ENCODE peak calls at places on chromosomes 3 and 15, in five cellular contexts. One of them, this sample, is unnamed.

GRCh38 chr15:89400121-89400996 is 65.7 kb upstream of the POLG start:
- DNase-seq in brain microvascular endothelial cell: no peak
- DNase-seq in ovary: no peak
- DNase-seq in WERI-Rb-1: peak; percentile 66
- DNase-seq in small intestine: no peak
- DNase-seq in this sample: peak; percentile 51

GRCh38 chr3:35088943-35089342 is 550.4 kb upstream of the ARPP21 start:
- DNase-seq in brain microvascular endothelial cell: no peak
- DNase-seq in ovary: no peak
- DNase-seq in WERI-Rb-1: no peak
- DNase-seq in small intestine: no peak
- DNase-seq in this sample: no peak

GRCh38 chr15:59609730-59610712 is 1.6 kb upstream of the GCNT3 start:
- DNase-seq in brain microvascular endothelial cell: no peak
- DNase-seq in ovary: no peak
- DNase-seq in WERI-Rb-1: no peak
- DNase-seq in small intestine: peak; percentile 49
- DNase-seq in this sample: peak; percentile 20

GRCh38 chr3:29426302-29427226 is 145.7 kb downstream of the RBMS3 start:
- DNase-seq in brain microvascular endothelial cell: no peak
- DNase-seq in ovary: no peak
- DNase-seq in WERI-Rb-1: no peak
- DNase-seq in small intestine: no peak
- DNase-seq in this sample: no peak

GRCh38 chr3:159941043-159941994 is 47.3 kb upstream of the IL12A start:
- DNase-seq in brain microvascular endothelial cell: no peak
- DNase-seq in ovary: no peak
- DNase-seq in WERI-Rb-1: no peak
- DNase-seq in small intestine: no peak
- DNase-seq in this sample: no peak

GRCh38 chr3:111999924-112000835 is 1.5 kb downstream of the TAGLN3 start:
- DNase-seq in brain microvascular endothelial cell: no peak
- DNase-seq in ovary: no peak
- DNase-seq in WERI-Rb-1: no peak
- DNase-seq in small intestine: no peak
- DNase-seq in this sample: no peak

GRCh38 chr15:31892513-31892912 is 137.8 kb upstream of the CHRNA7 start:
- DNase-seq in brain microvascular endothelial cell: no peak
- DNase-seq in ovary: no peak
- DNase-seq in WERI-Rb-1: no peak
- DNase-seq in small intestine: no peak
- DNase-seq in this sample: no peak

GRCh38 chr15:26667222-26667988 is 105.5 kb downstream of the GABRB3 start:
- DNase-seq in brain microvascular endothelial cell: no peak
- DNase-seq in ovary: no peak
- DNase-seq in WERI-Rb-1: no peak
- DNase-seq in small intestine: no peak
- DNase-seq in this sample: no peak

GRCh38 chr3:186798239-186798638 is 8.0 kb downstream of the RFC4 start:
- DNase-seq in brain microvascular endothelial cell: no peak
- DNase-seq in ovary: no peak
- DNase-seq in WERI-Rb-1: no peak
- DNase-seq in small intestine: no peak
- DNase-seq in this sample: no peak

GRCh38 chr3:36496734-36497133 is 116.4 kb downstream of the STAC start:
- DNase-seq in brain microvascular endothelial cell: no peak
- DNase-seq in ovary: no peak
- DNase-seq in WERI-Rb-1: no peak
- DNase-seq in small intestine: no peak
- DNase-seq in this sample: no peak

GRCh38 chr15:54619180-54619579 is 577.6 kb downstream of the RSL24D1 start:
- DNase-seq in brain microvascular endothelial cell: no peak
- DNase-seq in ovary: no peak
- DNase-seq in WERI-Rb-1: no peak
- DNase-seq in small intestine: peak; percentile 96
- DNase-seq in this sample: no peak

GRCh38 chr15:25236861-25237155 is 202.0 kb downstream of the UBE3A start:
- DNase-seq in brain microvascular endothelial cell: no peak
- DNase-seq in ovary: no peak
- DNase-seq in WERI-Rb-1: no peak
- DNase-seq in small intestine: no peak
- DNase-seq in this sample: no peak

GRCh38 chr15:36738817-36739216 is 159.4 kb downstream of the CDIN1 start:
- DNase-seq in brain microvascular endothelial cell: no peak
- DNase-seq in ovary: no peak
- DNase-seq in WERI-Rb-1: no peak
- DNase-seq in small intestine: no peak
- DNase-seq in this sample: no peak

GRCh38 chr15:28884151-28884940 is 1.4 kb upstream of the APBA2 start:
- DNase-seq in brain microvascular endothelial cell: no peak
- DNase-seq in ovary: no peak
- DNase-seq in WERI-Rb-1: no peak
- DNase-seq in small intestine: no peak
- DNase-seq in this sample: no peak

GRCh38 chr15:28887344-28888174 is 1.8 kb downstream of the APBA2 start:
- DNase-seq in brain microvascular endothelial cell: no peak
- DNase-seq in ovary: no peak
- DNase-seq in WERI-Rb-1: no peak
- DNase-seq in small intestine: no peak
- DNase-seq in this sample: no peak

GRCh38 chr15:28885289-28885629 is 515 bp upstream of the APBA2 start:
- DNase-seq in brain microvascular endothelial cell: no peak
- DNase-seq in ovary: no peak
- DNase-seq in WERI-Rb-1: no peak
- DNase-seq in small intestine: no peak
- DNase-seq in this sample: no peak

GRCh38 chr15:28886431-28887343 is 913 bp downstream of the APBA2 start:
- DNase-seq in brain microvascular endothelial cell: no peak
- DNase-seq in ovary: no peak
- DNase-seq in WERI-Rb-1: no peak
- DNase-seq in small intestine: no peak
- DNase-seq in this sample: no peak

GRCh38 chr15:28885630-28886430 is at the start of gene APBA2:
- DNase-seq in brain microvascular endothelial cell: peak; percentile 18
- DNase-seq in ovary: no peak
- DNase-seq in WERI-Rb-1: peak; percentile 56
- DNase-seq in small intestine: no peak
- DNase-seq in this sample: peak; percentile 50
- H3K4me3 ChIP-seq in brain microvascular endothelial cell: peak within 1 kb of the TSS; percentile 61
- H3K4me3 ChIP-seq in ovary: no peak within 1 kb of the TSS
- H3K4me3 ChIP-seq in WERI-Rb-1: peak within 1 kb of the TSS; percentile 75
- H3K4me3 ChIP-seq in small intestine: peak within 1 kb of the TSS; percentile 43
- H3K4me3 ChIP-seq in this sample: peak within 1 kb of the TSS; percentile 58

GRCh38 chr3:49601358-49602048 is 47.2 kb downstream of the BSN start:
- DNase-seq in brain microvascular endothelial cell: no peak
- DNase-seq in ovary: no peak
- DNase-seq in WERI-Rb-1: no peak
- DNase-seq in small intestine: no peak
- DNase-seq in this sample: peak; percentile 21

GRCh38 chr3:49606427-49606826 is 52.1 kb downstream of the BSN start:
- DNase-seq in brain microvascular endothelial cell: no peak
- DNase-seq in ovary: no peak
- DNase-seq in WERI-Rb-1: no peak
- DNase-seq in small intestine: no peak
- DNase-seq in this sample: no peak

GRCh38 chr3:49602877-49603411 is 48.7 kb downstream of the BSN start:
- DNase-seq in brain microvascular endothelial cell: no peak
- DNase-seq in ovary: no peak
- DNase-seq in WERI-Rb-1: no peak
- DNase-seq in small intestine: peak; percentile 13
- DNase-seq in this sample: peak; percentile 38

GRCh38 chr3:49600781-49601180 is 46.5 kb downstream of the BSN start:
- DNase-seq in brain microvascular endothelial cell: no peak
- DNase-seq in ovary: no peak
- DNase-seq in WERI-Rb-1: no peak
- DNase-seq in small intestine: no peak
- DNase-seq in this sample: no peak

DNA sequence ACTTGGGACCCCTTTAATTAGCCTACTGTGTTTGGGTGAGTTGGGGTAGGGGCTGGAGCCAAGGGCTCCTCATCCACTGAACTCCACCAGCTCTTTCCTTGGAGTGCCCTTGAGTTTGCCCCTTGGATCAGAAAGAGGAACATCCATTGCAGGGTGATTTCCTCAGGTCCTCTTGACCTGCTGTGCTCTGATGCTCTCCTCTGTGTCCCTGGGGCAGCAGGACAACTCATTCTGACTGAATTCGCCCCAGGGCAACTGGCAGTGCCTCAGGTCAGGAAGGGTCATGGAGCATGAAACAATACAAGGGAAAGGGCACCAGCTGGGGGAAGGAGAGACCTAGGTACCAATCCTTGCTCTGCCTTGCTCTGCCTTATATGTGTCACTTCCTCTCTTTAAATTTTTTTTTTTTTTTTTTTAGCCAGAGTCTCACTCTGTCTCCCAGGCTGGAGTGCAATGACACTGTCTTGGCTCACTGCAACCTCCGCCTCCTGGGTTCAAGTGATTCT is 47.8 kb downstream of the BSN start:
- DNase-seq in brain microvascular endothelial cell: no peak
- DNase-seq in ovary: no peak
- DNase-seq in WERI-Rb-1: no peak
- DNase-seq in small intestine: no peak
- DNase-seq in this sample: peak; percentile 52
- H3K36me3 ChIP-seq in brain microvascular endothelial cell: no peaks in the 10 kb centered on the region
- H3K36me3 ChIP-seq in ovary: no peaks in the 10 kb centered on the region
- H3K36me3 ChIP-seq in WERI-Rb-1: no peaks in the 10 kb centered on the region
- H3K36me3 ChIP-seq in small intestine: no peaks in the 10 kb centered on the region
- H3K36me3 ChIP-seq in this sample: no peaks in the 10 kb centered on the region

DNA sequence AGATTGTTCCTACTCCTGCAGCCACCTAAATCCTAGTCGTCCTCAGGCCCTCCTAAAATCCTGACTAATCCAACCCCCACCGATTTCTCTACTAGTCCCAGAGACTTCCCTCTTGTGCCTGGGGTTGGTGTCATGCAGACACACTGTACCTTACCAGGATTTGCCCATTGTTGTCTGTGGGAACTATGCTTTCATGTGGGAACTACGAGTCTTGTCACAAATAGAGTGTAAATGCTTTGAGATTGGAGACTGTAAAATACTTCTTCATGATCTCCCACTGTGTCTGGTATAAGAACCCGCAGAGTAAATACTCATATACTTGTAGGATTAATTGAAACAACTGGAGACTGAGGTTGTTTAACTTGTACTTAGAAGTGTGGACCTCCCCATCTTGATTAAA is 11.2 kb downstream of the B3GNT5 start:
- DNase-seq in brain microvascular endothelial cell: no peak
- DNase-seq in ovary: no peak
- DNase-seq in WERI-Rb-1: no peak
- DNase-seq in small intestine: peak; percentile 35
- DNase-seq in this sample: no peak
- H3K4me3 ChIP-seq in brain microvascular endothelial cell: no peak overlapping the region
- H3K4me3 ChIP-seq in ovary: no peak overlapping the region
- H3K4me3 ChIP-seq in WERI-Rb-1: no peak overlapping the region
- H3K4me3 ChIP-seq in small intestine: no peak overlapping the region
- H3K4me3 ChIP-seq in this sample: no peak overlapping the region

GRCh38 chr15:75872400-75872990 is 29.2 kb downstream of the UBE2Q2 start:
- DNase-seq in brain microvascular endothelial cell: no peak
- DNase-seq in ovary: no peak
- DNase-seq in WERI-Rb-1: no peak
- DNase-seq in small intestine: no peak
- DNase-seq in this sample: no peak
- H3K36me3 ChIP-seq in brain microvascular endothelial cell: peaks cover 18% of the 10 kb centered on the region
- H3K36me3 ChIP-seq in ovary: no peaks in the 10 kb centered on the region
- H3K36me3 ChIP-seq in WERI-Rb-1: peaks cover 42% of the 10 kb centered on the region
- H3K36me3 ChIP-seq in small intestine: peaks cover 2% of the 10 kb centered on the region
- H3K36me3 ChIP-seq in this sample: peaks cover 29% of the 10 kb centered on the region

DNA sequence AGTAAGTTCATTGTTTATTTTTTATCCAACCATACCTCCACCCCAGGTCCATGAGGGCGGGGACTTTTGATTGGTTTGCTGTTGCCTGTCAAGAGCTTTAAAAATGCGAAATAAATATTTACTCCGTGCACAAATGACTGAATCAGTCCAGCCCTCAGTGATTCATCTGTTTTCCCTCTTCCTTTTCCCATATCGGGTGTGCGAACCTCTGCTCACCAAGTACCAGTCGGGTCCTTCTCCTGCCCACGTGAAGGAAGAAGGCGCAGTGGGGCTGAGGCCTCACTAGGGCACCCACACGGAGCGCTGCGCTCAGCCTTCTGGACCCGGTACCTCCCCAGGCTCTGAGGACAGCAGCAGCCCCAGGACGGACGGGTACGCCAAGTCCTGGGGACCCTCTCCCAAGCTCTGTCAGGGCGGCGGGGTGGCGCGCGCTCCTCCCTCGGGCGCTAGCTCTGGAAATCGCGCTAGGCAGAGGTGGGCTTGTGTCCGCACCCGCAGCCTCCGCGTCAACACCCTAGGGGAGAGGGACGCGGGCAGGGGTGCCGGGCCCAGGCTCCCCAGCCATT is 70.5 kb upstream of the EPHB3 start:
- DNase-seq in brain microvascular endothelial cell: no peak
- DNase-seq in ovary: peak; percentile 37
- DNase-seq in WERI-Rb-1: no peak
- DNase-seq in small intestine: peak; percentile 62
- DNase-seq in this sample: no peak
- H3K4me3 ChIP-seq in brain microvascular endothelial cell: no peak overlapping the region
- H3K4me3 ChIP-seq in ovary: peak overlapping the region; percentile 9
- H3K4me3 ChIP-seq in WERI-Rb-1: no peak overlapping the region
- H3K4me3 ChIP-seq in small intestine: no peak overlapping the region
- H3K4me3 ChIP-seq in this sample: no peak overlapping the region

GRCh38 chr3:129512595-129512994 is 15.8 kb upstream of the RHO start:
- DNase-seq in brain microvascular endothelial cell: no peak
- DNase-seq in ovary: no peak
- DNase-seq in WERI-Rb-1: no peak
- DNase-seq in small intestine: no peak
- DNase-seq in this sample: no peak
- H3K36me3 ChIP-seq in brain microvascular endothelial cell: no peaks in the 10 kb centered on the region
- H3K36me3 ChIP-seq in ovary: no peaks in the 10 kb centered on the region
- H3K36me3 ChIP-seq in WERI-Rb-1: peaks cover 5% of the 10 kb centered on the region
- H3K36me3 ChIP-seq in small intestine: no peaks in the 10 kb centered on the region
- H3K36me3 ChIP-seq in this sample: peaks cover 6% of the 10 kb centered on the region

DNA sequence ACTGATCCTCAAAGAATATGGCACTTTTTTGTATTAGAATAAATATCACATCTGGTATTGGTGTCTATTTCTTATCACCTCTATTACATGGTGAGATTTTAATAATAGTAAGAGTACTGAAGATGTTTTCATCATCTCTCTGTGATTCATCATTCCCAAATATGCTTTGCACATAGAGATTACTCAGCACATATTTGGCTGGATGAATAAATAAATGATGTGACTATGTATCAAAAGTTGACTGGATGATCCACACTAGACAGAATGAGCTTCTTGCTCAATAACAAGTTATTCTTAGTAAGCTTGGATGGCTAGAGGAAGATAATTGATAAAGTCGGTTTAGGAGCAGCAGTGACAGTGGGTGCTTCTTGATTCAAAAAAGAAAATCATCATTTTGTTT is 105.0 kb upstream of the OSTN start:
- DNase-seq in brain microvascular endothelial cell: peak; percentile 41
- DNase-seq in ovary: no peak
- DNase-seq in WERI-Rb-1: no peak
- DNase-seq in small intestine: no peak
- DNase-seq in this sample: no peak
- H3K4me3 ChIP-seq in brain microvascular endothelial cell: no peak overlapping the region
- H3K4me3 ChIP-seq in ovary: no peak overlapping the region
- H3K4me3 ChIP-seq in WERI-Rb-1: no peak overlapping the region
- H3K4me3 ChIP-seq in small intestine: no peak overlapping the region
- H3K4me3 ChIP-seq in this sample: no peak overlapping the region

GRCh38 chr15:48330855-48331795 is at the start of gene DUT:
- DNase-seq in brain microvascular endothelial cell: peak; percentile 59
- DNase-seq in ovary: peak; percentile 87
- DNase-seq in WERI-Rb-1: peak; percentile 83
- DNase-seq in small intestine: peak; percentile 64
- DNase-seq in this sample: peak; percentile 87
- H3K36me3 ChIP-seq in brain microvascular endothelial cell: no peaks in the 10 kb centered on the region
- H3K36me3 ChIP-seq in ovary: no peaks in the 10 kb centered on the region
- H3K36me3 ChIP-seq in WERI-Rb-1: peaks cover 26% of the 10 kb centered on the region
- H3K36me3 ChIP-seq in small intestine: no peaks in the 10 kb centered on the region
- H3K36me3 ChIP-seq in this sample: peaks cover 30% of the 10 kb centered on the region